ENCODE peak calls at places on chromosomes 13 and 19, in five cellular contexts. One of them, this sample, is unnamed.

GRCh38 chr19:29878973-29879654 is 62.9 kb upstream of the URI1 start:
- DNase-seq in cardiac muscle cell: peak; percentile 19
- DNase-seq in occipital lobe: no peak
- DNase-seq in CD8-positive, alpha-beta memory T cell: no peak
- DNase-seq in osteoblast: peak; percentile 92
- DNase-seq in this sample: no peak

GRCh38 chr13:38819053-38819452 is 132.2 kb downstream of the FREM2 start:
- DNase-seq in cardiac muscle cell: peak; percentile 36
- DNase-seq in occipital lobe: peak; percentile 20
- DNase-seq in CD8-positive, alpha-beta memory T cell: no peak
- DNase-seq in osteoblast: no peak
- DNase-seq in this sample: no peak

GRCh38 chr19:33661336-33661735 is 39.6 kb downstream of the CHST8 start:
- DNase-seq in cardiac muscle cell: no peak
- DNase-seq in occipital lobe: no peak
- DNase-seq in CD8-positive, alpha-beta memory T cell: no peak
- DNase-seq in osteoblast: no peak
- DNase-seq in this sample: no peak

GRCh38 chr13:41241626-41242025 is 21.8 kb downstream of the MTRF1 start:
- DNase-seq in cardiac muscle cell: no peak
- DNase-seq in occipital lobe: no peak
- DNase-seq in CD8-positive, alpha-beta memory T cell: no peak
- DNase-seq in osteoblast: no peak
- DNase-seq in this sample: no peak

GRCh38 chr19:28553005-28553404 is 659.9 kb downstream of the UQCRFS1 start:
- DNase-seq in cardiac muscle cell: no peak
- DNase-seq in occipital lobe: no peak
- DNase-seq in CD8-positive, alpha-beta memory T cell: no peak
- DNase-seq in osteoblast: no peak
- DNase-seq in this sample: peak; percentile 15

GRCh38 chr13:27012482-27013197 is 159.0 kb downstream of the USP12 start:
- DNase-seq in cardiac muscle cell: peak; percentile 83
- DNase-seq in occipital lobe: no peak
- DNase-seq in CD8-positive, alpha-beta memory T cell: no peak
- DNase-seq in osteoblast: peak; percentile 88
- DNase-seq in this sample: no peak

GRCh38 chr19:33724723-33725060 is 72.0 kb upstream of the KCTD15 start:
- DNase-seq in cardiac muscle cell: no peak
- DNase-seq in occipital lobe: no peak
- DNase-seq in CD8-positive, alpha-beta memory T cell: no peak
- DNase-seq in osteoblast: peak; percentile 51
- DNase-seq in this sample: no peak

GRCh38 chr19:1206063-1206732 is 620 bp downstream of the STK11 start:
- DNase-seq in cardiac muscle cell: no peak
- DNase-seq in occipital lobe: no peak
- DNase-seq in CD8-positive, alpha-beta memory T cell: no peak
- DNase-seq in osteoblast: no peak
- DNase-seq in this sample: no peak

GRCh38 chr13:94966380-94966779 is 254.0 kb upstream of the SOX21 start:
- DNase-seq in cardiac muscle cell: no peak
- DNase-seq in occipital lobe: no peak
- DNase-seq in CD8-positive, alpha-beta memory T cell: no peak
- DNase-seq in osteoblast: no peak
- DNase-seq in this sample: no peak

GRCh38 chr19:34364462-34364829 is 550 bp upstream of the GPI start:
- DNase-seq in cardiac muscle cell: no peak
- DNase-seq in occipital lobe: no peak
- DNase-seq in CD8-positive, alpha-beta memory T cell: no peak
- DNase-seq in osteoblast: no peak
- DNase-seq in this sample: no peak

GRCh38 chr13:97498419-97498818 is 64.5 kb downstream of the RAP2A start:
- DNase-seq in cardiac muscle cell: no peak
- DNase-seq in occipital lobe: no peak
- DNase-seq in CD8-positive, alpha-beta memory T cell: no peak
- DNase-seq in osteoblast: no peak
- DNase-seq in this sample: no peak

GRCh38 chr13:88248393-88248792 is 577.2 kb downstream of the SLITRK5 start:
- DNase-seq in cardiac muscle cell: no peak
- DNase-seq in occipital lobe: no peak
- DNase-seq in CD8-positive, alpha-beta memory T cell: no peak
- DNase-seq in osteoblast: no peak
- DNase-seq in this sample: no peak

GRCh38 chr19:16033721-16034120 is 42.6 kb upstream of the TPM4 start:
- DNase-seq in cardiac muscle cell: no peak
- DNase-seq in occipital lobe: no peak
- DNase-seq in CD8-positive, alpha-beta memory T cell: no peak
- DNase-seq in osteoblast: peak; percentile 2
- DNase-seq in this sample: no peak

GRCh38 chr13:50646070-50646469 is 197.4 kb downstream of the DLEU7 start:
- DNase-seq in cardiac muscle cell: no peak
- DNase-seq in occipital lobe: no peak
- DNase-seq in CD8-positive, alpha-beta memory T cell: no peak
- DNase-seq in osteoblast: no peak
- DNase-seq in this sample: no peak